ENCODE peak calls at places on chromosomes 16 and 17, in six cellular contexts. U is stimulated activated CD4-positive, alpha-beta T cell treated with anti-CD3 and anti-CD28 coated beads, Interleukin-4, amount 100 ng/mL, for 4 hours; H is ureter; X is activated naive CD4-positive, alpha-beta T cell treated with Interleukin-2 at 50 U/mL for 16 hours; I is activated CD4-positive, alpha-beta T cell treated with anti-CD3 and anti-CD28 coated beads, Interleukin-2, amount 50 U/mL, for 1 hour; R is AG10803. M is an unnamed sample.

GRCh38 chr17:76537288-76537577 is 276 bp downstream of the CYGB start:
- DNase-seq in H (no peak), U (no peak), I (no peak), X (no peak), R (peak; percentile 40), M (no peak)

GRCh38 chr17:5892897-5893656 is 177.1 kb upstream of the WSCD1 start:
- DNase-seq in X (no peak), R (no peak), H (no peak), U (no peak), I (no peak), M (peak; percentile 25)

GRCh38 chr17:33142703-33143299 is 150.3 kb downstream of the ASIC2 start:
- DNase-seq in R (peak; percentile 6), U (no peak), I (no peak), H (no peak), X (no peak), M (no peak)

GRCh38 chr17:31079731-31080130 is 15.0 kb upstream of the NF1 start:
- DNase-seq in I (no peak), H (no peak), X (no peak), R (no peak), U (no peak), M (no peak)

GRCh38 chr16:69761983-69762842 is at the start of gene WWP2:
- DNase-seq in X (peak; percentile 79), I (peak; percentile 72), R (peak; percentile 60), H (peak; percentile 79), U (peak; percentile 72), M (peak; percentile 89)

GRCh38 chr17:14211778-14212177 is 24.9 kb downstream of the CDRT15 start:
- DNase-seq in R (no peak), H (no peak), X (no peak), I (peak; percentile 32), U (peak; percentile 50), M (no peak)

GRCh38 chr16:87607223-87607622 is 4.9 kb downstream of the JPH3 start:
- DNase-seq in R (no peak), U (no peak), X (no peak), H (no peak), I (no peak), M (no peak)

GRCh38 chr17:33115957-33116680 is 124.5 kb downstream of the SPACA3 start:
- DNase-seq in R (no peak), H (no peak), I (no peak), U (no peak), X (no peak), M (no peak)

GRCh38 chr16:88768041-88768876 is 16.8 kb downstream of the PIEZO1 start:
- DNase-seq in R (peak; percentile 65), X (no peak), I (no peak), U (no peak), H (no peak), M (peak; percentile 89)

GRCh38 chr16:89720520-89720858 is 209 bp downstream of the VPS9D1 start:
- DNase-seq in X (no peak), R (no peak), I (no peak), U (no peak), H (no peak), M (no peak)

GRCh38 chr16:75064403-75065148 is 52.0 kb downstream of the LDHD start:
- DNase-seq in I (no peak), R (no peak), X (peak; percentile 32), U (no peak), H (peak; percentile 63), M (no peak)

GRCh38 chr16:2487517-2487842 is 12.6 kb downstream of the TBC1D24 start:
- DNase-seq in U (no peak), R (no peak), H (no peak), X (no peak), I (no peak), M (no peak)

GRCh38 chr16:89332248-89333245 is 115.0 kb downstream of the ZNF778 start:
- DNase-seq in I (no peak), U (no peak), X (no peak), H (no peak), R (no peak), M (no peak)

GRCh38 chr17:27457731-27458523 is 1.7 kb downstream of the KSR1 start:
- DNase-seq in X (no peak), R (peak; percentile 50), U (no peak), H (no peak), I (no peak), M (no peak)

GRCh38 chr17:7867881-7868329 is 10.1 kb downstream of the CYB5D1 start:
- DNase-seq in X (no peak), U (no peak), H (peak; percentile 45), I (no peak), R (no peak), M (no peak)

GRCh38 chr17:410674-411401 is 58.2 kb upstream of the RPH3AL start:
- DNase-seq in R (peak; percentile 36), U (no peak), X (peak; percentile 52), H (no peak), I (peak; percentile 73), M (no peak)

GRCh38 chr17:79365361-79365760 is 245.5 kb downstream of the RBFOX3 start:
- DNase-seq in X (no peak), U (no peak), H (no peak), R (no peak), I (no peak), M (no peak)

GRCh38 chr17:32350662-32351418 is 883 bp downstream of the ZNF207 start:
- DNase-seq in H (peak; percentile 64), R (peak; percentile 78), U (peak; percentile 10), X (peak; percentile 46), I (peak; percentile 27), M (no peak)

GRCh38 chr17:8148560-8148959 is 3.6 kb downstream of the PER1 start:
- DNase-seq in U (no peak), H (no peak), X (no peak), R (no peak), I (no peak), M (no peak)

GRCh38 chr17:75843577-75844529 is at the start of gene UNC13D:
- DNase-seq in X (peak; percentile 61), H (peak; percentile 68), R (no peak), U (peak; percentile 51), I (peak; percentile 58), M (peak; percentile 81)

GRCh38 chr17:7304179-7304578 is 3.2 kb upstream of the EIF5A start:
- DNase-seq in H (no peak), R (no peak), X (no peak), U (no peak), I (no peak), M (no peak)

GRCh38 chr16:11370084-11370931 is 25.0 kb downstream of the RMI2 start:
- DNase-seq in X (no peak), U (no peak), I (no peak), H (no peak), R (peak; percentile 11), M (no peak)

GRCh38 chr17:81379523-81379942 is 15.7 kb upstream of the BAHCC1 start:
- DNase-seq in X (no peak), U (no peak), H (peak; percentile 74), I (no peak), R (no peak), M (no peak)

GRCh38 chr16:76345093-76345735 is 68.0 kb downstream of the CNTNAP4 start:
- DNase-seq in H (no peak), I (no peak), U (no peak), R (no peak), X (no peak), M (no peak)

GRCh38 chr16:15880434-15880833 is 8.0 kb downstream of the CEP20 start:
- DNase-seq in U (no peak), H (no peak), X (no peak), I (no peak), R (no peak), M (no peak)

GRCh38 chr17:82929011-82929622 is 89.3 kb upstream of the ZNF750 start:
- DNase-seq in I (no peak), U (no peak), H (no peak), R (no peak), X (no peak), M (no peak)

M was measured in osteocyte.